ENCODE peak calls at places on chromosomes 7 and 10, in eight cellular contexts. A, J, Z, Q, F, M, H and O are unnamed samples.

GRCh38 chr10:116888380-116889055 is 39.2 kb downstream of the ENO4 start:
- DNase-seq in J (peak; percentile 64), M (peak; percentile 82), Q (peak; percentile 69), Z (peak; percentile 67), H (peak; percentile 63), F (peak; percentile 55), A (peak; percentile 83), O (no peak)

GRCh38 chr7:78279035-78279434 is 480.5 kb downstream of the PHTF2 start:
- DNase-seq in H (no peak), M (peak; percentile 63), A (peak; percentile 54), F (peak; percentile 47), Z (no peak), J (no peak), Q (no peak), O (no peak)

GRCh38 chr7:67564978-67565377 is 568.3 kb downstream of the TYW1 start:
- DNase-seq in A (no peak), M (no peak), Z (no peak), F (no peak), J (no peak), H (no peak), Q (no peak), O (no peak)

GRCh38 chr7:103094102-103094501 is 19.2 kb downstream of the ARMC10 start:
- DNase-seq in Q (no peak), M (no peak), A (peak; percentile 10), H (no peak), F (no peak), J (no peak), Z (no peak), O (no peak)

GRCh38 chr10:89283174-89283987 is 18.5 kb upstream of the IFIT2 start:
- DNase-seq in M (no peak), Z (no peak), F (no peak), Q (no peak), A (peak; percentile 45), J (no peak), H (no peak), O (no peak)

GRCh38 chr10:1572519-1573333 is 164.6 kb downstream of the ADARB2 start:
- DNase-seq in Q (no peak), M (no peak), A (no peak), Z (peak; percentile 11), J (no peak), F (no peak), H (no peak), O (no peak)

GRCh38 chr10:63919576-63920279 is 398.5 kb downstream of the REEP3 start:
- DNase-seq in H (no peak), M (no peak), Q (no peak), F (no peak), Z (no peak), J (no peak), A (peak; percentile 22), O (no peak)

GRCh38 chr7:12066561-12066960 is 144.5 kb upstream of the TMEM106B start:
- DNase-seq in A (no peak), H (peak; percentile 1), F (no peak), M (peak; percentile 62), Q (no peak), J (no peak), Z (no peak), O (no peak)

GRCh38 chr10:69375307-69376151 is 41.2 kb downstream of the TACR2 start:
- DNase-seq in H (peak; percentile 86), M (no peak), Q (peak; percentile 82), J (no peak), Z (no peak), A (peak; percentile 78), F (no peak), O (no peak)

GRCh38 chr10:104735469-104735868 is 94.4 kb downstream of the SORCS3 start:
- DNase-seq in H (peak; percentile 48), J (no peak), M (no peak), A (no peak), Z (no peak), Q (no peak), F (no peak), O (no peak)

GRCh38 chr10:104734408-104734807 is 93.3 kb downstream of the SORCS3 start:
- DNase-seq in J (no peak), F (no peak), Z (no peak), H (no peak), Q (no peak), M (no peak), A (no peak), O (no peak)

GRCh38 chr10:104732222-104732621 is 91.1 kb downstream of the SORCS3 start:
- DNase-seq in Q (no peak), M (no peak), H (no peak), Z (no peak), F (no peak), A (no peak), J (no peak), O (no peak)

GRCh38 chr10:104736006-104736405 is 94.9 kb downstream of the SORCS3 start:
- DNase-seq in H (no peak), A (no peak), M (no peak), F (no peak), Z (no peak), J (no peak), Q (no peak), O (no peak)

DNA sequence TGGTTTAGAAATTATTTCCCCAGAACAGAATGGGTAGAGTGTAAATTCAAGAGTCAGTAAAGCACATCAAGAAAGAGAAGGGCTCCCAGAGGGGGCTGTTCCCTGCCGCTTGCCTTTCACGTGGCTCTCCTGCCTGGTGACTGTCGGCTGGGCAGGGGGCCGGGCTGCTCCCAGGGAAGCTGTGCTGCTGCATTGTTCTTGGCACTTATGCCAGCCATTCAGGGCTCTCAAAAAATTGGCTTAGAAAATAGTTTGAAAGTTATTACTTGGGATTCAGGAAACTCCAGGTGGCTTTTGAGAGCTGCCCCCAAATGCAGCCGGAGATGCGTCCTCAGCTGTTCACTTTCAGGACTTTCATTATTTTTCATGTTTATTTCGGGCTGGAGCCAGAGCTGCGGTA is 93.9 kb downstream of the SORCS3 start:
- DNase-seq in F (no peak), Z (no peak), J (no peak), H (peak; percentile 59), Q (no peak), M (no peak), A (no peak), O (no peak)
- H3K4me3 ChIP-seq in F (no peak overlapping the region), Z (no peak overlapping the region), J (no peak overlapping the region), H (peak overlapping the region; percentile 22), Q (no peak overlapping the region), M (no peak overlapping the region), A (no peak overlapping the region), O (no peak overlapping the region)

GRCh38 chr7:30159698-30160143 is 24.9 kb downstream of the MTURN start:
- DNase-seq in F (no peak), Q (no peak), H (peak; percentile 61), A (peak; percentile 30), Z (no peak), J (no peak), M (no peak), O (no peak)

GRCh38 chr7:30162133-30162532 is 27.3 kb downstream of the MTURN start:
- DNase-seq in M (no peak), Q (no peak), A (no peak), Z (no peak), J (no peak), H (no peak), F (no peak), O (no peak)

GRCh38 chr7:30162622-30163124 is 27.9 kb downstream of the MTURN start:
- DNase-seq in Q (no peak), Z (no peak), M (no peak), A (peak; percentile 61), F (no peak), H (no peak), J (peak; percentile 28), O (no peak)

GRCh38 chr7:30159153-30159552 is 24.4 kb downstream of the MTURN start:
- DNase-seq in J (no peak), F (no peak), A (no peak), H (no peak), Q (no peak), M (no peak), Z (no peak), O (no peak)

DNA sequence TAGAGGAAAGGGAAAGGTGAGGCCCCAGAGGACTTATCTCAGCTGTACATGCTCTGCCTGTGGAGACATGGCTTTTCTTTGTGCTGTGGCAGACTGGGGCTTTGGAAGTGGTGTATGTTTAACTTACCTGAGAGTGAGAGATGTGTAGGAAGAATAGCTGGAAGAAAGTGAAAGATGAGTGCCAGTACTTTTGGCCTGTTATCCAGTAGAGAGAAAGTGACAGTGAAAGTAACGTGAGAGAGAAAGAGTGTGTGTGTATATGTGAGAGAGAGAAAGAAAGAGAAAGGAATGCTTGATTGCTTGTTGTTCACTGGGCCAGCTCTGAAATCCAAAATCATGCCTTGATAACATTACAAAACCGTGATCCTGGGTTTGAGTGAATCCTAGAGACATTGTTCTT is 25.5 kb downstream of the MTURN start:
- DNase-seq in M (no peak), J (no peak), F (no peak), A (no peak), Q (no peak), Z (no peak), H (no peak), O (no peak)
- H3K27ac ChIP-seq in M (no peak overlapping the region), J (no peak overlapping the region), F (no peak overlapping the region), A (no peak overlapping the region), Q (no peak overlapping the region), Z (no peak overlapping the region), H (peak overlapping the region; percentile 4), O (no peak overlapping the region)

DNA sequence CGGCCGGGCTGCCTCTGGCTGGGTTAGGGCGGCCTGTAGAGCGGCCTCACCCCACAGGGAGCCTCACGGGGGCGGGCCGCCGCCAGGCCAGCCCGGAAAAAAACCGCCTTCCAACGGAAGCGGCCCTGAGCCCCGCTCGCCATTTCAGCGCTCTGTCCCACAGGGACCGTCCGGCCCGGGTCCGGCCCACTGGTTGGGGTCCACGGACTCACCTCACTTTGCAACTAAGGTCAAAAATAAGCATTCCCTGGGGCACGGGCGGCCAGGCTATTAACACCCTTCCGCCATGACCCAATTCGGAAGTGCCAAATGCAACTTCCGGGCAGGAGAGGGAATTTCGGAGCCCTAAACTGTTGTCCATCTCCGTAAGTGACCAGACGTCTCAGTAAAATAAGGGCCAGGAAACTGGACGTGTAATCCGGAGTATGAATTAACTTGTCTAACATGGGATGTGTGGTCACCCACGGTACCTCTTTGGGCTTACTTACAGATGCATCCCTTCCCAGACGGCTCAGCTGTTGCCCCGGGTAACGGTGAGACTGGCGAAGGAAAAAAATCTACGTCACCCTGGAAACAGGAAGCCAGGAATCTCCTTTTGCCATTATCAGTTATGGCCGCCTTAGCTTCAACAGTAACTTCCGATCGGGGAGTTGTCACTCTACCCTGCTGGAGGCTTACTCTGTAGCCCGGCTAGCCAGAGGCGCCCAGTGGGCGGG is at the start of gene BBIP1:
- DNase-seq in Z (no peak), H (no peak), M (peak; percentile 99), F (peak; percentile 99), J (peak; percentile 92), Q (peak; percentile 94), A (peak; percentile 100), O (peak; percentile 98)
- TF ChIP-seq CTCF in Z (peak; percentile 1), H (no peak), M (no peak), F (no peak), J (no peak), Q (peak; percentile 9), A (no peak), O (no peak)

GRCh38 chr10:2938869-2939268 is 128.5 kb upstream of the PFKP start:
- DNase-seq in H (no peak), Q (no peak), M (no peak), A (peak; percentile 11), Z (no peak), J (no peak), F (no peak), O (no peak)
- H3K4me3 ChIP-seq in H (no peak overlapping the region), Q (no peak overlapping the region), M (no peak overlapping the region), A (no peak overlapping the region), Z (no peak overlapping the region), J (no peak overlapping the region), F (no peak overlapping the region), O (no peak overlapping the region)

GRCh38 chr10:79346012-79346340 is 1.3 kb upstream of the PPIF start:
- DNase-seq in H (no peak), F (no peak), A (no peak), J (no peak), M (no peak), Q (no peak), Z (no peak), O (no peak)
- H3K27ac ChIP-seq in H (no peak overlapping the region), F (no peak overlapping the region), A (no peak overlapping the region), J (no peak overlapping the region), M (no peak overlapping the region), Q (no peak overlapping the region), Z (no peak overlapping the region), O (no peak overlapping the region)